ENCODE peak calls at places on chromosomes 2 and 18, in six cellular contexts. K is CD8-positive, alpha-beta T cell; W is chondrocyte; N is astrocyte of the spinal cord; H is aorta; R is AG04450. D is an unnamed sample.

GRCh38 chr2:109124982-109125594 is 3.9 kb upstream of the SH3RF3 start:
- DNase-seq in K (no peak), W (no peak), N (no peak), H (peak), R (no peak), D (no peak)

GRCh38 chr2:10170256-10170655 is 47.7 kb downstream of the RRM2 start:
- DNase-seq in K (no peak), W (no peak), N (peak), H (no peak), R (no peak), D (no peak)

GRCh38 chr18:53795061-53795460 is 429.4 kb downstream of the MBD2 start:
- DNase-seq in K (no peak), W (no peak), N (peak), H (no peak), R (no peak), D (no peak)

GRCh38 chr2:68387408-68388350 is 22.6 kb downstream of the PLEK start:
- DNase-seq in K (no peak), W (no peak), N (no peak), H (no peak), R (no peak), D (no peak)

GRCh38 chr2:70651014-70651413 is 97.4 kb upstream of the TGFA start:
- DNase-seq in K (no peak), W (no peak), N (no peak), H (no peak), R (no peak), D (no peak)

GRCh38 chr2:42795871-42796301 is 3.5 kb upstream of the HAAO start:
- DNase-seq in K (no peak), W (no peak), N (no peak), H (no peak), R (peak), D (no peak)

GRCh38 chr2:1685957-1686783 is 58.1 kb downstream of the PXDN start:
- DNase-seq in K (no peak), W (no peak), N (peak), H (no peak), R (no peak), D (no peak)

GRCh38 chr18:48059363-48060109 is 129.1 kb upstream of the SMAD2 start:
- DNase-seq in K (no peak), W (no peak), N (no peak), H (peak), R (no peak), D (no peak)

GRCh38 chr2:240236217-240237111 is 96.0 kb upstream of the OTOS start:
- DNase-seq in K (no peak), W (no peak), N (no peak), H (peak), R (no peak), D (no peak)

GRCh38 chr2:27370816-27371620 is 602 bp downstream of the SNX17 start:
- DNase-seq in K (no peak), W (no peak), N (peak), H (peak), R (no peak), D (no peak)

GRCh38 chr18:79856119-79857080 is 58.7 kb downstream of the KCNG2 start:
- DNase-seq in K (no peak), W (no peak), N (no peak), H (peak), R (no peak), D (no peak)

GRCh38 chr2:174844295-174844708 is 80.0 kb upstream of the CHRNA1 start:
- DNase-seq in K (no peak), W (no peak), N (no peak), H (no peak), R (no peak), D (no peak)

GRCh38 chr2:37907480-37908070 is 17.5 kb upstream of the RMDN2 start:
- DNase-seq in K (no peak), W (no peak), N (no peak), H (no peak), R (no peak), D (no peak)

GRCh38 chr2:10078704-10079191 is 1.5 kb downstream of the CYS1 start:
- DNase-seq in K (no peak), W (no peak), N (no peak), H (no peak), R (no peak), D (no peak)

GRCh38 chr18:76821356-76821874 is 942 bp upstream of the ZNF236 start:
- DNase-seq in K (no peak), W (no peak), N (no peak), H (no peak), R (no peak), D (no peak)

GRCh38 chr18:67705748-67706147 is 189.2 kb upstream of the DSEL start:
- DNase-seq in K (no peak), W (no peak), N (peak), H (no peak), R (no peak), D (no peak)

D was measured in activated gamma-delta T cell treated with anti-CD3 and anti-CD28 coated beads, Interleukin-2, amount 50 U/mL, for 16 hours.